ENCODE peak calls at places on chromosomes 5 and 9, in seven cellular contexts. Q is GM12878, G is HCT116, V is H1, A is HepG2, W is K562, T is Panc1. M is an unnamed sample. For H3K4me1, the result is how much of the 10 kb centered on the place peaks cover.

GRCh38 chr9:98062161-98062560 is 5.6 kb downstream of the NANS start:
- DNase-seq in Q (no peak), G (no peak), V (no peak), A (no peak), W (peak), T (no peak), M (no peak)

GRCh38 chr9:132780230-132781007 is 97.7 kb downstream of the AK8 start:
- DNase-seq in Q (peak), G (no peak), V (peak), A (no peak), W (peak), T (no peak), M (peak)

GRCh38 chr9:78866228-78867132 is 569.6 kb downstream of the PSAT1 start:
- DNase-seq in Q (no peak), G (peak), V (no peak), A (peak), W (no peak), T (peak), M (no peak)

GRCh38 chr9:108671156-108671555 is 184.6 kb downstream of the ACTL7B start:
- DNase-seq in Q (no peak), G (peak), V (no peak), A (peak), W (peak), T (no peak), M (no peak)

GRCh38 chr9:117464941-117465616 is 50.2 kb upstream of the ASTN2 start:
- DNase-seq in Q (no peak), G (no peak), V (no peak), A (no peak), W (no peak), T (no peak), M (no peak)

GRCh38 chr9:12696931-12697622 is 3.9 kb downstream of the TYRP1 start:
- DNase-seq in Q (no peak), G (no peak), V (no peak), A (no peak), W (no peak), T (no peak), M (no peak)

GRCh38 chr9:127380479-127380878 is 16.5 kb upstream of the SLC2A8 start:
- DNase-seq in Q (no peak), G (no peak), V (no peak), A (no peak), W (no peak), T (no peak), M (no peak)

GRCh38 chr9:91060520-91061343 is 259.1 kb downstream of the SYK start:
- DNase-seq in Q (no peak), G (no peak), V (peak), A (peak), W (no peak), T (peak), M (no peak)

GRCh38 chr5:39650234-39650816 is 225.5 kb upstream of the DAB2 start:
- DNase-seq in Q (no peak), G (no peak), V (no peak), A (no peak), W (no peak), T (no peak), M (no peak)

GRCh38 chr9:13816837-13817236 is 497.1 kb downstream of the NFIB start:
- DNase-seq in Q (no peak), G (no peak), V (no peak), A (no peak), W (no peak), T (no peak), M (no peak)

GRCh38 chr9:109473329-109473728 is 24.8 kb downstream of the PTPN3 start:
- DNase-seq in Q (no peak), G (no peak), V (no peak), A (no peak), W (no peak), T (no peak), M (no peak)

GRCh38 chr5:168422431-168422830 is 63.8 kb upstream of the RARS1 start:
- DNase-seq in Q (no peak), G (peak), V (no peak), A (peak), W (no peak), T (no peak), M (no peak)

GRCh38 chr9:38362912-38363588 is 29.5 kb upstream of the ALDH1B1 start:
- DNase-seq in Q (peak), G (peak), V (no peak), A (peak), W (peak), T (peak), M (peak)

DNA sequence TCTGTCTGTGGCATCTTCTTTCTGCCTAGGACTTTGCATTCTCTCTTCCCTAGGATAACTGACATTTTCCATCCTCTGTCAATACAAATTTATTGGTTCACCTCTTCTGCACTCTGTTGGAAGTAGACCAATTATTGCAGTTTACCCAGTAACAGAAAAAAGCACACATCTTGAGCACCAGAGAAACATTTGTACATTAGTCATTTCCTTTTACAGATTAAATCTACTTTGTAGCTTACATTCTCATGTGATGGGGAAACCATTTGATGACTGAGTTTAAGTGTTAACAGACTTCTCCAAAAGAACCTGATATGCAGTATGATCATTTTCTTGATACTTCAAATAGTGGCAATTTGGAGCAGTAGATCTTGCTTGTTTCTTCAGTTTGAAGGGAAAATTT is 1098.8 kb downstream of the DTWD2 start:
- DNase-seq in Q (no peak), G (no peak), V (no peak), A (no peak), W (no peak), T (no peak), M (no peak)
- TF ChIP-seq SIN3A in Q (no peak), G (no peak), V (no peak), A (no peak), W (no peak), T (no peak), M (no peak)

GRCh38 chr5:142323480-142324376 is 1.1 kb downstream of the SPRY4 start:
- DNase-seq in Q (no peak), G (no peak), V (no peak), A (no peak), W (no peak), T (no peak), M (peak)

GRCh38 chr5:142320851-142321560 is 3.8 kb downstream of the SPRY4 start:
- DNase-seq in Q (no peak), G (no peak), V (no peak), A (no peak), W (no peak), T (no peak), M (peak)

GRCh38 chr5:142322403-142322746 is 2.4 kb downstream of the SPRY4 start:
- DNase-seq in Q (no peak), G (no peak), V (no peak), A (no peak), W (no peak), T (no peak), M (no peak)

GRCh38 chr5:142324377-142324870 is 397 bp downstream of the SPRY4 start:
- DNase-seq in Q (no peak), G (no peak), V (no peak), A (no peak), W (peak), T (no peak), M (peak)

GRCh38 chr5:142322747-142323479 is 1.9 kb downstream of the SPRY4 start:
- DNase-seq in Q (no peak), G (no peak), V (no peak), A (no peak), W (no peak), T (no peak), M (no peak)
- H3K4me1 ChIP-seq in Q (under half), G (half or more), V (under half), A (half or more), W (half or more), T (half or more), M (half or more)

DNA sequence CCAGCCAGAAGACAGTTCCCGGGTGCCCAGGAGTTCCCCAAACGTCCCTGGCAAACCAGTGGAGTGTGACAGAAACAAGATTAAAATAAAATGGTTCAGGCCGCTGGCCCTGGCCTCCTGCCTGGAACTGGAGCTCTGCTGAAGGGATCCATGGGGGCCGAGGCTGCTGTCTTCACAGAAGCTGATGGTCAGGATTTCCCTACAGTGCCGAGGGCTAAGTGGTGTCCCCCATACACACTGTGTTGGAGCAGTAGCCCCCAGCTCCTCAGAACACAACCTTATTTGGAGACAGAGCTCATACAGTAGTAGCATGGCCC is 55.9 kb downstream of the MRPL36 start:
- DNase-seq in Q (no peak), G (no peak), V (peak), A (no peak), W (no peak), T (no peak), M (no peak)
- TF ChIP-seq SIN3A in Q (no peak), G (no peak), V (no peak), A (no peak), W (no peak), T (no peak), M (no peak)

GRCh38 chr5:172170251-172170701 is 17.7 kb downstream of the STK10 start:
- DNase-seq in Q (no peak), G (no peak), V (no peak), A (no peak), W (no peak), T (no peak), M (no peak)
- H3K4me1 ChIP-seq in Q (under half), G (under half), V (under half), A (under half), W (under half), T (under half), M (under half)

DNA sequence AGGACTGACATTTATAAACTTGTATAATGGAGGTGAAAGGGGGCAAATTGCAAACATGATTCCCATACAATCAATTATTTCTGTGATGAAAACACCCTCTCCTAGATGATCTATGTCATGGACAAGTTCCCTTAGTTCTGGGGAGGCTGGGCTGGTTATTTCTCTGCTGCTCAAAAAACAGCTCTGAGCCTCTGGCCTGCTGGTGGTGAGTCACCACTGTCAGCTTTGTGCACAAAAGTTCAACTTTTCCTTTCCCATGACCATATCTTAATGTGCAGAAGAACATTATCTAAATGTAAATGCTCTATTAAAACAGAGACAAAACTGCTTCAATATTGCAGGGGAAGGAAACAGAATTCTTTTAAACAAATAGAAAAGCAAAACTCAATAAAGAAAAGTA is 85.0 kb downstream of the HMHB1 start:
- DNase-seq in Q (no peak), G (no peak), V (no peak), A (no peak), W (no peak), T (no peak), M (no peak)
- TF ChIP-seq SIN3A in Q (no peak), G (no peak), V (no peak), A (no peak), W (no peak), T (no peak), M (no peak)

DNA sequence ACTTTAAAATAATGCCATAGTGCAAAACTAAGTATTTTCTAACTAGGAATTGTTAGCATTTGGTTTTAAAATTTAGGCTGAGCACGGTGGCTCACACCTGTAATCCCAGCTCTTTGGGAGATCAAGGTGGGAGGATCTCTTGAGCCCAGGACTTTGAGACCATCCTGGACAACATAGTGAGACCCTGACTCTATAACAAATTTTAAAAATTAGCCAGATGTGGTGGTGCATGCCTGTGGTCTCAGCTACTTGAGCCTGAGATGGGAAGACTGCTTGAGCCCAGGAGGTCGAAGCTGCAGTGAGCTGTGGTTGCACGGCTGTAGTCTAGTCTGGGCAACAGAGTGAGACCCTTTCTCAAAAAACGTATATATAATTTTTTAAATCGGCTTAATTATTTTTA is 4.9 kb downstream of the OTULIN start:
- DNase-seq in Q (no peak), G (no peak), V (no peak), A (no peak), W (no peak), T (no peak), M (no peak)
- H3K4me1 ChIP-seq in Q (under half), G (under half), V (under half), A (half or more), W (under half), T (under half), M (under half)

GRCh38 chr9:71767421-71768321 is 642 bp downstream of the CEMIP2 start:
- DNase-seq in Q (no peak), G (no peak), V (peak), A (no peak), W (no peak), T (no peak), M (no peak)

GRCh38 chr9:71766663-71767062 is 1.6 kb downstream of the CEMIP2 start:
- DNase-seq in Q (peak), G (no peak), V (no peak), A (peak), W (no peak), T (no peak), M (no peak)

GRCh38 chr9:71768388-71769174 is at the start of gene CEMIP2:
- DNase-seq in Q (no peak), G (peak), V (peak), A (peak), W (peak), T (no peak), M (peak)

GRCh38 chr9:71772726-71773125 is 4.4 kb upstream of the CEMIP2 start:
- DNase-seq in Q (no peak), G (no peak), V (no peak), A (no peak), W (no peak), T (no peak), M (no peak)

GRCh38 chr9:71769175-71770165 is 1.2 kb upstream of the CEMIP2 start:
- DNase-seq in Q (no peak), G (peak), V (peak), A (peak), W (peak), T (no peak), M (peak)
- TF ChIP-seq SIN3A in Q (no peak), G (peak), V (no peak), A (peak), W (no peak), T (no peak), M (no peak)

DNA sequence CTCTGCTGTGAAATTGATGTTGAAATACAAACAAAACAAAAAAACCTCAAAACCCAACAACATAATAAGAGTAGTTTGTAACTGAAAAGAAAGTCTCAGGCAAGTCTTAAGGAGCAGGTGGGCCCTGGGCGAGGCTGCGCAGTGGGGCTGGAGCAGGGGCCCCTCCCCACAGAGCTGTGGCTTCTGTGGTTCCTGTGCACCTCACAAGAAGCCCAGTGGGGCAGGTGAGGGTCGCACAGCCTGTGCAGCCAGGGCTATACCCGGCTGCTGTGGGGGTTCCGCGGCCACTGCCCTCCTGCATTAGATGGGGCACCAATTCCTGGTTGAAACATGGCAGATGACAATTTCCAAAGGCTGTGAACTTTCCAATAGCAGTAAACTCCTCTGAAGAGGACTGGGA is 75.3 kb downstream of the TRIO start:
- DNase-seq in Q (no peak), G (no peak), V (no peak), A (no peak), W (no peak), T (no peak), M (no peak)
- H3K4me1 ChIP-seq in Q (half or more), G (under half), V (under half), A (half or more), W (under half), T (half or more), M (under half)